ENCODE peak calls at places on chromosomes 3 and 15, in eight cellular contexts. L is MM.1S, Q is hepatocyte, E is GM23338, D is OCI-LY7, K is SK-N-SH, X is neural progenitor cell, Y is PC-3. R is an unnamed sample.
A peak's percentile ranks its signal among the peaks of the same experiment; 100 is the strongest.

GRCh38 chr15:69750253-69750652 is 297.6 kb downstream of the RPLP1 start:
- DNase-seq in L (no peak), Q (no peak), E (no peak), D (no peak), K (no peak), X (no peak), Y (no peak), R (no peak)

GRCh38 chr15:75508741-75509532 is 57.4 kb upstream of the SIN3A start:
- DNase-seq in L (peak; percentile 28), Q (peak; percentile 42), E (peak; percentile 57), D (peak; percentile 48), K (peak; percentile 40), X (no peak), Y (peak; percentile 58), R (peak; percentile 70)

GRCh38 chr3:51679318-51679717 is 8.3 kb downstream of the TEX264 start:
- DNase-seq in L (no peak), Q (no peak), E (no peak), D (no peak), K (no peak), X (no peak), Y (no peak), R (no peak)

GRCh38 chr3:42745291-42745745 is 27.7 kb downstream of the CCDC13 start:
- DNase-seq in L (no peak), Q (no peak), E (no peak), D (no peak), K (no peak), X (no peak), Y (no peak), R (no peak)

GRCh38 chr3:146577662-146578061 is 27.5 kb downstream of the PLSCR5 start:
- DNase-seq in L (peak; percentile 44), Q (peak; percentile 49), E (peak; percentile 53), D (peak; percentile 34), K (peak; percentile 1), X (peak; percentile 29), Y (peak; percentile 76), R (peak; percentile 70)

GRCh38 chr3:194995922-194996321 is 275.0 kb downstream of the XXYLT1 start:
- DNase-seq in L (no peak), Q (no peak), E (peak; percentile 15), D (no peak), K (no peak), X (no peak), Y (no peak), R (no peak)

GRCh38 chr15:62138124-62138523 is 27.0 kb downstream of the C2CD4B start:
- DNase-seq in L (no peak), Q (no peak), E (no peak), D (no peak), K (no peak), X (no peak), Y (peak; percentile 76), R (peak; percentile 57)

GRCh38 chr15:48965972-48966371 is 2.3 kb upstream of the SHC4 start:
- DNase-seq in L (no peak), Q (peak; percentile 48), E (no peak), D (peak; percentile 18), K (no peak), X (no peak), Y (peak; percentile 63), R (peak; percentile 85)

GRCh38 chr3:99965681-99966408 is 148.2 kb downstream of the CMSS1 start:
- DNase-seq in L (no peak), Q (peak; percentile 19), E (no peak), D (no peak), K (no peak), X (no peak), Y (no peak), R (no peak)

GRCh38 chr3:13087320-13087985 is 14.2 kb upstream of the IQSEC1 start:
- DNase-seq in L (no peak), Q (no peak), E (no peak), D (peak; percentile 62), K (no peak), X (no peak), Y (no peak), R (no peak)

GRCh38 chr15:33988384-33988783 is 20.1 kb downstream of the CHRM5 start:
- DNase-seq in L (no peak), Q (no peak), E (no peak), D (no peak), K (no peak), X (no peak), Y (peak; percentile 40), R (peak; percentile 2)

GRCh38 chr3:34275811-34276210 is 477.4 kb downstream of the PDCD6IP start:
- DNase-seq in L (no peak), Q (no peak), E (no peak), D (no peak), K (no peak), X (no peak), Y (no peak), R (no peak)

GRCh38 chr3:100611221-100611620 is 1.8 kb downstream of the ADGRG7 start:
- DNase-seq in L (no peak), Q (no peak), E (no peak), D (no peak), K (no peak), X (no peak), Y (no peak), R (no peak)

GRCh38 chr3:184359610-184360009 is 1.8 kb downstream of the CLCN2 start:
- DNase-seq in L (no peak), Q (no peak), E (peak; percentile 43), D (no peak), K (no peak), X (peak; percentile 59), Y (no peak), R (no peak)

GRCh38 chr3:184361532-184361931 is at the start of the genes CLCN2 and POLR2H:
- DNase-seq in L (peak; percentile 74), Q (peak; percentile 93), E (peak; percentile 80), D (peak; percentile 75), K (peak; percentile 89), X (peak; percentile 93), Y (peak; percentile 63), R (peak; percentile 75)

GRCh38 chr3:184360834-184361531 is 422 bp downstream of the CLCN2 start:
- DNase-seq in L (no peak), Q (no peak), E (no peak), D (no peak), K (no peak), X (no peak), Y (no peak), R (no peak)

GRCh38 chr3:184358921-184359350 is 2.5 kb downstream of the CLCN2 start:
- DNase-seq in L (no peak), Q (no peak), E (no peak), D (no peak), K (no peak), X (no peak), Y (no peak), R (no peak)

DNA sequence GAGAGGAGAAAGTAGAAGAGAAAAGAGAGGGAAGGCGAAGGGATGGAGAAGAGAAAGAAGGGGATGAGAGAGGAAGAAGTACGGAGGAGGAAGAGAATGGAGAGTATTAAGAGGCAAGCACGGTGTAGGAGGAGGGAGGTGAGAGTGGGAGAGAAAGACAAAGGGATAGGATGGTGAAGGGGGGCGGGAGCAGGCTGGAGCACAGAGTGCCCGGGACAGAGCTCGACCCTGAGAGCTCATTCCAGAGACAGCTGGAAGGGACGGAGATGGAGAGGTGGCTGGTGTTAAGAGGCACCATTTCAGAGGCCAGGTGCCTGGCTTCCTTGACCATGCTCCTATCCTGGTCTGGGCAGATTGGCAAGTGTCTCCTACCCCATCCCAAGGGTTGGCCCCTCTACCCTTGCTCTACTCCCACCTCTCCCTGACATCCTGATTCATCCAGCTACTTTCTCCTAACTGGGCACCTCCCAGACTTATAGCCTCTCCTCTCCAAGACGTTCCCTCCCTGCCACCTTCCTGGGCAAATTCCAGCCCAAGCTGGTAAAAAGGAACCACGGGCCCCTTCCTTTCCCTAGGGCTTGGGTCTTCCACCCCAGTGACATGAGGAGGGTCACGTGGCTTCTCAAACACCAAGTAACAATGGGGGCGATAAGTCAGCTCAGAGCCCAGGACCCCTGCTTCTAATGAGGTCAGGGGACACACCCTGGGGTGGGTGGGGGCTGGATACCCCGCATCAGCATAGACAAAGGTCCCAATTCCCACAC is 1.2 kb downstream of the CLCN2 start:
- DNase-seq in L (no peak), Q (no peak), E (no peak), D (no peak), K (no peak), X (peak; percentile 60), Y (no peak), R (no peak)
- H3K4me3 ChIP-seq in L (peak overlapping the region; percentile 84), Q (no peak overlapping the region), E (peak overlapping the region; percentile 82), D (peak overlapping the region; percentile 97), K (peak overlapping the region; percentile 91), X (peak overlapping the region; percentile 86), Y (peak overlapping the region; percentile 84), R (peak overlapping the region; percentile 85)

DNA sequence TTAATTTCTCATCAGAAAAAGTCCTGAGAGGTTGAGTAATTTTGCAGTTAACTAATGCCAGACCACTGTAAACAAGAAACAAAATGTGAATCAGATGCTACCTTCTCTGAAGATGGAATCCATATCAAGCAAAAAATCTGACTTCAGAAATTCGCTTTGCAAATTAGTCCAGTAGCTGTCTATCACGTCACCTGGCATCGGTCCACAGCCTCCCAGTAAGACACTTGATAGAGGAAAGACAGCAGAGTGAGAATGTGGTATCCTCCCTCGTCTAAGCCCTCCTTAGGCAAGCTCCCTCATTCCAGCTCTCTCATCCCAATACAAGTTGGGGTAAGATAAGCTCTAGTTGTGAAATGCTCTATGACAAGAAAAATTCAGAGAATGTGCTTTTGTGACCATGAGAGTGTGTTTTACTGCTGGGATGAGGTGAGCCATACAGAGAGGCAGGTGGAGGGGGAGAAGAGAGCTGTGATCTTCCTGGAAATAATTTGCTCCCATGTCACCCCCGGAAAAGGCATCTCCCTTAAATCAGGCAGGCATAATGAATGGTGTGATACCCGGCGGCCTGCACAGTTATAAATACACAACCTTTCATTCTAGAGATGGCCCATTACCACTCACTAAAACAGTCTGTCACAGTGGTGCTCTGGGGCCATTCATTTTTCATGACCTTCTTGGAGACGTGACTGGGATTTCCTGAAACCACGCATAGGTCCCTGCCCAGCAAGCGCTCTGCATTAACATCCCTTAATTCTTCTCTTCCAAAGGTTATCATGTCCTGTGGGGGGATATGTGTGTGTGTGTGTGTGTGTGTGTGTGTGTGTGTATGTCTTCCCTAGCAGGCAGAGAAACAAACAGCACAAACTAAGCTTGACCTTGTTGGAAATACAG is 602.0 kb upstream of the KCNMB2 start:
- DNase-seq in L (no peak), Q (peak; percentile 41), E (peak; percentile 6), D (no peak), K (no peak), X (no peak), Y (peak; percentile 21), R (peak; percentile 76)
- TF ChIP-seq EZH2phosphoT487 in L (no peak), Q (no peak), E (no peak), D (no peak), K (no peak), X (no peak), Y (no peak), R (no peak)

DNA sequence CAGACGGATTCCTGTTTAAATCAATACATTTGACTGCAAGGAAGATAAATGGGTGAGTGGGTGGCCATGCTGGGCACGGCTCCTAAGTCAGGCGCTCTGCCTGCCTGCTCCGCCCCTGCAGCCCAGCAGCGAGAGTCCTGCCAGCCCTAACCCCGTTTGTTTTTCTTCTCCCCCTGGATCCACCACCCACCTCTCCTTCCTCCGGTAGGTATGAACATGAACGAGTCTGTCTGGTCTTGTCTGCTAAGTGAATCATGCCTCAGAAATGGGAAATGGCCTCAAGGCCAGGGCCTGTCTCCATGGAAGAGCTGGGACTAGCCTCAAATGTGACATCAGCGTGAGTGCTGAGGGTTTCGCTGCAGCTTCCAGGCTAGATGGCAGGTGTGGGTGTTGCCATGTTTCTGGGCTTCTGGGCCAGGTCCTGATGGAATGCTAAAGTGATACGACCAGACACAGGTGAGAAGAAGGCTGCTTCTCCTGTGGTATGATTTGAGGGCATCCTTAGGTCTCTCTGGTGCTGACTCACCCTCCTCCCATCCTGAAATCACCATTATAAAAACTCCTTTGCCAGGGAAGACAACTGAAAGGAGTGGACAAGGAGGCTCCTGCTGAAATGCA is 5.6 kb upstream of the FEM1B start:
- DNase-seq in L (no peak), Q (peak; percentile 65), E (peak; percentile 30), D (no peak), K (peak; percentile 51), X (peak; percentile 31), Y (peak; percentile 96), R (peak; percentile 92)
- H3K4me3 ChIP-seq in L (no peak overlapping the region), Q (no peak overlapping the region), E (no peak overlapping the region), D (no peak overlapping the region), K (no peak overlapping the region), X (no peak overlapping the region), Y (peak overlapping the region; percentile 37), R (peak overlapping the region; percentile 59)

GRCh38 chr3:139020036-139020867 is 474 bp downstream of the PRR23B start:
- DNase-seq in L (no peak), Q (no peak), E (no peak), D (no peak), K (peak; percentile 24), X (no peak), Y (no peak), R (no peak)
- TF ChIP-seq EZH2phosphoT487 in L (no peak), Q (no peak), E (no peak), D (no peak), K (no peak), X (no peak), Y (no peak), R (no peak)